ENCODE peak calls at places on chromosomes 1 and 21, in six cellular contexts. E is ovary, V is IMR-90, Y is transverse colon, K is prostate gland, H is adrenal gland. X is an unnamed sample.

GRCh38 chr1:191889623-191890003 is 268.6 kb upstream of the RGS18 start:
- DNase-seq in K (no peak), V (no peak), H (no peak), E (no peak), Y (no peak), X (no peak)

GRCh38 chr1:41006942-41007865 is 14.3 kb downstream of the SLFNL1 start:
- DNase-seq in K (no peak), H (no peak), V (peak; percentile 37), Y (no peak), E (no peak), X (no peak)

GRCh38 chr1:29452463-29453230 is 216.3 kb downstream of the PTPRU start:
- DNase-seq in V (no peak), E (peak; percentile 48), H (no peak), K (no peak), Y (no peak), X (no peak)

GRCh38 chr21:28801906-28802305 is 190.8 kb downstream of the LTN1 start:
- DNase-seq in K (no peak), V (peak; percentile 87), Y (no peak), H (no peak), E (no peak), X (no peak)

GRCh38 chr1:54650417-54650816 is 8.8 kb downstream of the MROH7 start:
- DNase-seq in H (no peak), K (no peak), Y (no peak), V (no peak), E (no peak), X (no peak)

GRCh38 chr1:24107462-24108225 is 4.3 kb downstream of the MYOM3 start:
- DNase-seq in E (no peak), H (peak; percentile 59), V (peak; percentile 69), K (no peak), Y (peak; percentile 52), X (no peak)

GRCh38 chr1:154730986-154731489 is 123.1 kb upstream of the ADAR start:
- DNase-seq in E (peak; percentile 31), H (peak; percentile 43), Y (no peak), K (no peak), V (peak; percentile 57), X (no peak)

GRCh38 chr1:47883963-47884362 is 113.2 kb downstream of the TRABD2B start:
- DNase-seq in K (no peak), H (no peak), V (no peak), Y (no peak), E (no peak), X (no peak)

GRCh38 chr21:46155514-46156377 is at the start of gene FTCD:
- DNase-seq in E (no peak), Y (no peak), V (no peak), K (no peak), H (no peak), X (peak; percentile 7)

GRCh38 chr1:119008483-119009299 is 20.5 kb upstream of the TBX15 start:
- DNase-seq in K (no peak), E (no peak), Y (no peak), H (peak; percentile 26), V (peak; percentile 54), X (peak; percentile 35)

DNA sequence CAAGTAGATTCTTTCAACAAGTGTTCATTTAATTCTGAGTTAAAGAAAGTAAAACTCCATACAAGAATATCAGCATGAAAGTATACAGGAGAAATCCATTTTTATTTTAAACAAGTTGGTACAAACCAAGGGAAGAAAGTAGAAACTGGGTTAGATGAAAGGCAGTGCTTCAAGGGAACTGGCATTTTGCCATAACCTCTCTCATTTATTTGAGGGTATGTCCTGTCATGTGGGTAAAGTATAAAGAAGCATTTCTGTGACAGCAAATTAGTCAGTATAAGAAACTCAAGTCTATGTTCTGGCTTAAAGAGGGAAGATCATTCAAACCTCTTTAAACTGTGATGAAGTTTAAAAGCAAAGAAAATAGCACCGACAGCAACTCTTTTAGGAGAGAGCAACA is 32.0 kb downstream of the OLFM3 start:
- DNase-seq in Y (no peak), K (no peak), H (no peak), V (no peak), E (no peak), X (no peak)
- TF ChIP-seq CTCF in Y (no peak), K (no peak), H (no peak), V (no peak), E (no peak), X (no peak)

GRCh38 chr1:36322085-36322785 is 1.2 kb downstream of the EVA1B start:
- DNase-seq in K (no peak), H (no peak), Y (no peak), E (peak; percentile 51), V (no peak), X (no peak)

GRCh38 chr1:36323636-36324321 is at the start of gene EVA1B:
- DNase-seq in E (peak; percentile 85), K (peak; percentile 66), Y (peak; percentile 79), V (peak; percentile 82), H (peak; percentile 73), X (peak; percentile 40)

GRCh38 chr1:36324322-36324802 is 917 bp upstream of the EVA1B start:
- DNase-seq in E (no peak), K (no peak), Y (no peak), H (no peak), V (no peak), X (no peak)

GRCh38 chr1:36321119-36321951 is 2.1 kb downstream of the EVA1B start:
- DNase-seq in Y (peak; percentile 68), K (no peak), V (peak; percentile 94), H (peak; percentile 86), E (peak; percentile 95), X (peak; percentile 57)

DNA sequence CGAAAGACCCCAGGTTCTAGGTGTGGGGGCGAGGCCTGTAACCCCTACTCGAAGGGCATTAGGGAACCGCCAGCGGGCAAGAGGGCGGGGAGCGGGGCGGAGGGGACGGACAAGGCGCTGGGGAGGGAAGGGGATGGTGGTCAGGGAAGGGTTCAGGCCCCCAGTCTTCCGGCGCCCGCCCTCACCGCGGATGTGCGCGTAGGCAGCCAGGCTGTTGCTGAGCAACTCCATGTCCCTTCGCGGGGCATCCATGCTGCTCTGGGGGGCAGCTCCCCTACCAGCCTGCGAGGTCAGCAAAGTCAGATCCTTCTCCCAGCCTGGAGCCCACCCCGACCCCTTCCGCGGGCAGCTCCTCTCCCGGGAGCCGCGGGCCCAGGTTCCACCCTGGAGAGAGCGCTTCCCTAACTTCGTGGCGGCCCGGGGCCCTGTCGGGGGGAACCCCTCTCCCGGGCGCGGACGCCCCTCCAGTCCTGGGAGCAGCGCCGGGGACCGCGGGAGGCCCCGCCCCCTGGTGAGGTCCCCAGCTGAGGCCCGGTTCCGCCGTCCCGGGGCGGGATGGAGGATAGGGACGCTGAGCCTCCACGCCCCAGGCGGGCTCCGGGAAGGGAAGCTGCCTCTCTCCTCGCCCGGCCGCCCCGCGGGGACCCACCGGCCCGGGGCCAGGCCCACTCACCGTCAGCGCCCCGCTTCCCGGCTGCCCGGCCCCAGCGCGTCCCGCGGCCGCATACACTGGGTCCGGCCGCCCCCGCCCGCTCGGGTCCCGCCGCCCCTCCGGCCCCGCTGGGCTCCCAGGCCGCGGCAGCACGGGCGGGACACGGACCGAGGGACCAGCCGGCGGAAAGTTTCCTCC is 434 bp downstream of the EVA1B start:
- DNase-seq in K (no peak), H (peak; percentile 38), E (peak; percentile 77), Y (peak; percentile 56), V (peak; percentile 59), X (no peak)
- TF ChIP-seq POLR2A in K (no peak), H (no peak), E (peak; percentile 27), Y (no peak), V (no peak), X (peak; percentile 27)

DNA sequence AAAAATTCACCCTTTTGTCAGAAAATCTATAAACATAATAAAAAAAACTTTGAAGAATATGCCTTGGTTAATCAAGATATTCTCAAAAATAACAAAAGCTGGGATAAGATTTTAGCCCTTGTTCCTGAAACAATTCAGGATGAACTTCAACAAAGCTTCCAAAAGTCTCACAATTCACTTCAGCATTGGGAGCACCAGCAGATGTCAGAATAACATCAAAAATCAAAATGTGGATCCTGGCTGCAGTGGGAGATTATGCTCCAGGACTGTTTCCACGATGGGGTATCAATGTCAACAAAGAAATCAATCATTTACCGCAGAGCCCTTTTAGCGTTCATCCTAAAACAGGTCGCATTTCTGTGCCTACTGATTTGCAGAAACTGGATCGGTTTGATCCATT is 35.2 kb downstream of the ZNF670 start:
- DNase-seq in H (no peak), V (no peak), E (no peak), K (no peak), Y (no peak), X (no peak)
- H3K9me3 ChIP-seq in H (no peaks in the 10 kb centered on the region), V (peaks cover 49% of the 10 kb centered on the region), E (peaks cover 3% of the 10 kb centered on the region), K (no peaks in the 10 kb centered on the region), Y (peaks cover 59% of the 10 kb centered on the region), X (peaks cover 4% of the 10 kb centered on the region)

DNA sequence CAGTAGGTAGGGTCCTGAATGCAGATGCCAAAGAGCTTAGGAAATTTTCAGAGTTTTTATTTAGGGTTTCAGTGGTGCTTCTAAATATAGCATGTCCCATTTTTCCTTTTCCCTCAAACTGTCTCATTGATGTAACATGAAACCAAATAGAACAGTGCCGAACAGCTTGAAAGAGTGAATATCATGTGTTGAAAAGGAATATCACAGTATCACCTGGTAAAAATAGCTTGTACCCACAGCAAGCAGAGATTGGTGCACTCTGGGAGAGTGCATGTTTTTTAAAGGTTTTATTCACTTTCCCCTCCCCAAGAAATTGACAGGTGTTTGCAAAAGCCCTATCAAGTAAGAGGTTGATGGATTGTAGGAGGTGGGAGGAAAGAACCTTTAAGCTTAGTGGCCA is 41.9 kb upstream of the ELAVL4 start:
- DNase-seq in H (no peak), K (no peak), E (no peak), Y (no peak), V (no peak), X (no peak)
- TF ChIP-seq CTCF in H (no peak), K (no peak), E (no peak), Y (no peak), V (no peak), X (no peak)

X was measured in gastrocnemius medialis.